ENCODE peak calls at places on chromosomes 11 and 22, in seven cellular contexts. One of them, this sample, is unnamed. For H3K36me3, the result is how much of the 10 kb centered on the place peaks cover.

GRCh38 chr11:128484172-128484571 is 103.2 kb downstream of the ETS1 start:
- DNase-seq in H1: no peak
- DNase-seq in neural progenitor cell: no peak
- DNase-seq in SK-N-MC: no peak
- DNase-seq in fibroblast of lung: no peak
- DNase-seq in GM23338: peak
- DNase-seq in PC-9: no peak
- DNase-seq in this sample: no peak

GRCh38 chr22:26482171-26482570 is 1.4 kb downstream of the HPS4 start:
- DNase-seq in H1: no peak
- DNase-seq in neural progenitor cell: no peak
- DNase-seq in SK-N-MC: no peak
- DNase-seq in fibroblast of lung: no peak
- DNase-seq in GM23338: no peak
- DNase-seq in PC-9: no peak
- DNase-seq in this sample: no peak

GRCh38 chr11:26947379-26947844 is 46.5 kb upstream of the FIBIN start:
- DNase-seq in H1: no peak
- DNase-seq in neural progenitor cell: no peak
- DNase-seq in SK-N-MC: no peak
- DNase-seq in fibroblast of lung: peak
- DNase-seq in GM23338: no peak
- DNase-seq in PC-9: no peak
- DNase-seq in this sample: peak

GRCh38 chr22:36067237-36067558 is 38.6 kb upstream of the RBFOX2 start:
- DNase-seq in H1: no peak
- DNase-seq in neural progenitor cell: no peak
- DNase-seq in SK-N-MC: no peak
- DNase-seq in fibroblast of lung: no peak
- DNase-seq in GM23338: no peak
- DNase-seq in PC-9: no peak
- DNase-seq in this sample: no peak

GRCh38 chr11:129722529-129722928 is 93.1 kb upstream of the TMEM45B start:
- DNase-seq in H1: no peak
- DNase-seq in neural progenitor cell: no peak
- DNase-seq in SK-N-MC: no peak
- DNase-seq in fibroblast of lung: no peak
- DNase-seq in GM23338: no peak
- DNase-seq in PC-9: no peak
- DNase-seq in this sample: no peak

GRCh38 chr11:113473983-113474361 is 1.2 kb downstream of the DRD2 start:
- DNase-seq in H1: no peak
- DNase-seq in neural progenitor cell: no peak
- DNase-seq in SK-N-MC: no peak
- DNase-seq in fibroblast of lung: no peak
- DNase-seq in GM23338: no peak
- DNase-seq in PC-9: no peak
- DNase-seq in this sample: no peak

GRCh38 chr11:130979386-130979972 is 63.2 kb upstream of the SNX19 start:
- DNase-seq in H1: no peak
- DNase-seq in neural progenitor cell: peak
- DNase-seq in SK-N-MC: no peak
- DNase-seq in fibroblast of lung: peak
- DNase-seq in GM23338: peak
- DNase-seq in PC-9: no peak
- DNase-seq in this sample: peak

GRCh38 chr11:20399498-20399897 is 12.0 kb downstream of the PRMT3 start:
- DNase-seq in H1: no peak
- DNase-seq in neural progenitor cell: no peak
- DNase-seq in SK-N-MC: no peak
- DNase-seq in fibroblast of lung: no peak
- DNase-seq in GM23338: no peak
- DNase-seq in PC-9: no peak
- DNase-seq in this sample: no peak

GRCh38 chr22:21865041-21865440 is 2.4 kb downstream of the MAPK1 start:
- DNase-seq in H1: no peak
- DNase-seq in neural progenitor cell: no peak
- DNase-seq in SK-N-MC: no peak
- DNase-seq in fibroblast of lung: peak
- DNase-seq in GM23338: no peak
- DNase-seq in PC-9: no peak
- DNase-seq in this sample: peak

GRCh38 chr11:125777309-125777708 is 1.3 kb downstream of the PATE2 start:
- DNase-seq in H1: no peak
- DNase-seq in neural progenitor cell: no peak
- DNase-seq in SK-N-MC: no peak
- DNase-seq in fibroblast of lung: no peak
- DNase-seq in GM23338: no peak
- DNase-seq in PC-9: no peak
- DNase-seq in this sample: peak

GRCh38 chr11:45609337-45609736 is 56.1 kb downstream of the CHST1 start:
- DNase-seq in H1: no peak
- DNase-seq in neural progenitor cell: no peak
- DNase-seq in SK-N-MC: no peak
- DNase-seq in fibroblast of lung: no peak
- DNase-seq in GM23338: no peak
- DNase-seq in PC-9: no peak
- DNase-seq in this sample: no peak

GRCh38 chr11:34149786-34150185 is 44.4 kb downstream of the NAT10 start:
- DNase-seq in H1: no peak
- DNase-seq in neural progenitor cell: peak
- DNase-seq in SK-N-MC: no peak
- DNase-seq in fibroblast of lung: peak
- DNase-seq in GM23338: peak
- DNase-seq in PC-9: peak
- DNase-seq in this sample: peak

GRCh38 chr11:126115820-126116319 is 53.2 kb upstream of the CDON start:
- DNase-seq in H1: no peak
- DNase-seq in neural progenitor cell: peak
- DNase-seq in SK-N-MC: no peak
- DNase-seq in fibroblast of lung: peak
- DNase-seq in GM23338: peak
- DNase-seq in PC-9: peak
- DNase-seq in this sample: peak

GRCh38 chr11:106717222-106717621 is 301.1 kb downstream of the GUCY1A2 start:
- DNase-seq in H1: no peak
- DNase-seq in neural progenitor cell: no peak
- DNase-seq in SK-N-MC: no peak
- DNase-seq in fibroblast of lung: no peak
- DNase-seq in GM23338: no peak
- DNase-seq in PC-9: no peak
- DNase-seq in this sample: no peak

GRCh38 chr11:59753650-59754493 is 1.3 kb upstream of the STX3 start:
- DNase-seq in H1: no peak
- DNase-seq in neural progenitor cell: peak
- DNase-seq in SK-N-MC: no peak
- DNase-seq in fibroblast of lung: peak
- DNase-seq in GM23338: peak
- DNase-seq in PC-9: peak
- DNase-seq in this sample: peak

GRCh38 chr11:126477526-126478275 is 122.2 kb downstream of the ST3GAL4 start:
- DNase-seq in H1: no peak
- DNase-seq in neural progenitor cell: no peak
- DNase-seq in SK-N-MC: no peak
- DNase-seq in fibroblast of lung: no peak
- DNase-seq in GM23338: no peak
- DNase-seq in PC-9: no peak
- DNase-seq in this sample: no peak

GRCh38 chr22:41935015-41935908 is 8.7 kb upstream of the TNFRSF13C start:
- DNase-seq in H1: no peak
- DNase-seq in neural progenitor cell: no peak
- DNase-seq in SK-N-MC: no peak
- DNase-seq in fibroblast of lung: no peak
- DNase-seq in GM23338: no peak
- DNase-seq in PC-9: no peak
- DNase-seq in this sample: no peak

GRCh38 chr22:35170716-35171697 is 86.3 kb upstream of the HMGXB4 start:
- DNase-seq in H1: no peak
- DNase-seq in neural progenitor cell: no peak
- DNase-seq in SK-N-MC: no peak
- DNase-seq in fibroblast of lung: no peak
- DNase-seq in GM23338: no peak
- DNase-seq in PC-9: no peak
- DNase-seq in this sample: no peak

GRCh38 chr11:65588199-65589054 is 7.2 kb downstream of the KCNK7 start:
- DNase-seq in H1: no peak
- DNase-seq in neural progenitor cell: peak
- DNase-seq in SK-N-MC: no peak
- DNase-seq in fibroblast of lung: peak
- DNase-seq in GM23338: peak
- DNase-seq in PC-9: peak
- DNase-seq in this sample: peak

GRCh38 chr22:26393929-26394328 is 35.1 kb upstream of the ASPHD2 start:
- DNase-seq in H1: no peak
- DNase-seq in neural progenitor cell: no peak
- DNase-seq in SK-N-MC: no peak
- DNase-seq in fibroblast of lung: no peak
- DNase-seq in GM23338: peak
- DNase-seq in PC-9: no peak
- DNase-seq in this sample: no peak

GRCh38 chr22:50635591-50635990 is 7.6 kb upstream of the ARSA start:
- DNase-seq in H1: no peak
- DNase-seq in neural progenitor cell: no peak
- DNase-seq in SK-N-MC: no peak
- DNase-seq in fibroblast of lung: no peak
- DNase-seq in GM23338: no peak
- DNase-seq in PC-9: no peak
- DNase-seq in this sample: no peak

GRCh38 chr22:41500303-41500702 is 31.4 kb downstream of the ACO2 start:
- DNase-seq in H1: no peak
- DNase-seq in neural progenitor cell: no peak
- DNase-seq in SK-N-MC: no peak
- DNase-seq in fibroblast of lung: no peak
- DNase-seq in GM23338: no peak
- DNase-seq in PC-9: no peak
- DNase-seq in this sample: no peak

DNA sequence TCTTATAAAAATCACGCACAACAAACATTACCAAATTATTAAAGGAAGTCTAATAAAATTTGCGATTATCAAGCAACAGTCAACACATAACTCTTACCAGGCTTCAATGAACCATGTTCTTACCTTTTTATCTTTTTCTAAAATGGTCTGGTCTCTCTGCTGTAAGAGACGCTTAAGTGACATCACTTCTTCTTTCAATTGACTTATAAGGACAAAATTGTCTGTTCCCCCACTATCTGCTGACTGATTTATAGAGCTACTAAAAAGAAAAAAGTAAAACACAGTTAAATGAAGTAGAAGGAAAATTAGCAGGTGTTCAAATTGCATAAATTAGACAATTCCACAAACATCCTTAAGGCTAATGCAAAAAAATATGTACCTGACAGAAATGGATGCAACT is 10.9 kb downstream of the FAM76B start:
- DNase-seq in H1: no peak
- DNase-seq in neural progenitor cell: no peak
- DNase-seq in SK-N-MC: no peak
- DNase-seq in fibroblast of lung: no peak
- DNase-seq in GM23338: no peak
- DNase-seq in PC-9: no peak
- DNase-seq in this sample: no peak
- H3K36me3 ChIP-seq in H1: under half
- H3K36me3 ChIP-seq in neural progenitor cell: half or more
- H3K36me3 ChIP-seq in SK-N-MC: half or more
- H3K36me3 ChIP-seq in fibroblast of lung: under half
- H3K36me3 ChIP-seq in GM23338: half or more
- H3K36me3 ChIP-seq in PC-9: half or more
- H3K36me3 ChIP-seq in this sample: half or more

GRCh38 chr22:45230026-45230845 is 10.5 kb downstream of the KIAA0930 start:
- DNase-seq in H1: no peak
- DNase-seq in neural progenitor cell: no peak
- DNase-seq in SK-N-MC: no peak
- DNase-seq in fibroblast of lung: no peak
- DNase-seq in GM23338: no peak
- DNase-seq in PC-9: no peak
- DNase-seq in this sample: no peak

GRCh38 chr22:45226681-45227186 is 14.0 kb downstream of the KIAA0930 start:
- DNase-seq in H1: no peak
- DNase-seq in neural progenitor cell: no peak
- DNase-seq in SK-N-MC: no peak
- DNase-seq in fibroblast of lung: no peak
- DNase-seq in GM23338: no peak
- DNase-seq in PC-9: peak
- DNase-seq in this sample: no peak

GRCh38 chr22:45227645-45228400 is 12.9 kb downstream of the KIAA0930 start:
- DNase-seq in H1: no peak
- DNase-seq in neural progenitor cell: peak
- DNase-seq in SK-N-MC: no peak
- DNase-seq in fibroblast of lung: no peak
- DNase-seq in GM23338: no peak
- DNase-seq in PC-9: no peak
- DNase-seq in this sample: no peak

GRCh38 chr22:45229181-45229580 is 11.5 kb downstream of the KIAA0930 start:
- DNase-seq in H1: no peak
- DNase-seq in neural progenitor cell: no peak
- DNase-seq in SK-N-MC: no peak
- DNase-seq in fibroblast of lung: no peak
- DNase-seq in GM23338: no peak
- DNase-seq in PC-9: no peak
- DNase-seq in this sample: no peak

GRCh38 chr22:45228401-45228754 is 12.3 kb downstream of the KIAA0930 start:
- DNase-seq in H1: no peak
- DNase-seq in neural progenitor cell: no peak
- DNase-seq in SK-N-MC: no peak
- DNase-seq in fibroblast of lung: no peak
- DNase-seq in GM23338: no peak
- DNase-seq in PC-9: no peak
- DNase-seq in this sample: no peak
- H3K27ac ChIP-seq in H1: no peak
- H3K27ac ChIP-seq in neural progenitor cell: no peak
- H3K27ac ChIP-seq in SK-N-MC: no peak
- H3K27ac ChIP-seq in fibroblast of lung: no peak
- H3K27ac ChIP-seq in GM23338: no peak
- H3K27ac ChIP-seq in PC-9: no peak
- H3K27ac ChIP-seq in this sample: no peak

GRCh38 chr11:77138106-77138649 is 10.1 kb downstream of the MYO7A start:
- DNase-seq in H1: no peak
- DNase-seq in neural progenitor cell: no peak
- DNase-seq in SK-N-MC: no peak
- DNase-seq in fibroblast of lung: no peak
- DNase-seq in GM23338: peak
- DNase-seq in PC-9: no peak
- DNase-seq in this sample: no peak
- TF ChIP-seq EZH2 in H1: no peak
- TF ChIP-seq EZH2 in neural progenitor cell: no peak
- TF ChIP-seq EZH2 in SK-N-MC: no peak
- TF ChIP-seq EZH2 in fibroblast of lung: no peak
- TF ChIP-seq EZH2 in GM23338: no peak
- TF ChIP-seq EZH2 in PC-9: no peak
- TF ChIP-seq EZH2 in this sample: no peak

GRCh38 chr22:39518124-39518786 is 2.1 kb upstream of the ATF4 start:
- DNase-seq in H1: no peak
- DNase-seq in neural progenitor cell: no peak
- DNase-seq in SK-N-MC: no peak
- DNase-seq in fibroblast of lung: no peak
- DNase-seq in GM23338: no peak
- DNase-seq in PC-9: no peak
- DNase-seq in this sample: no peak
- H3K36me3 ChIP-seq in H1: under half
- H3K36me3 ChIP-seq in neural progenitor cell: under half
- H3K36me3 ChIP-seq in SK-N-MC: half or more
- H3K36me3 ChIP-seq in fibroblast of lung: under half
- H3K36me3 ChIP-seq in GM23338: half or more
- H3K36me3 ChIP-seq in PC-9: half or more
- H3K36me3 ChIP-seq in this sample: half or more

GRCh38 chr11:46663277-46663940 is 37.0 kb downstream of the ARHGAP1 start:
- DNase-seq in H1: no peak
- DNase-seq in neural progenitor cell: no peak
- DNase-seq in SK-N-MC: no peak
- DNase-seq in fibroblast of lung: no peak
- DNase-seq in GM23338: no peak
- DNase-seq in PC-9: no peak
- DNase-seq in this sample: no peak
- H3K27ac ChIP-seq in H1: no peak
- H3K27ac ChIP-seq in neural progenitor cell: no peak
- H3K27ac ChIP-seq in SK-N-MC: no peak
- H3K27ac ChIP-seq in fibroblast of lung: no peak
- H3K27ac ChIP-seq in GM23338: no peak
- H3K27ac ChIP-seq in PC-9: no peak
- H3K27ac ChIP-seq in this sample: no peak

This sample was measured in A673.